ENCODE peak calls at places on chromosomes 13 and 19, in eight cellular contexts. One of them, this sample, is unnamed.

GRCh38 chr19:47068246-47068645 is 19.8 kb upstream of the TMEM160 start:
- DNase-seq in PC-3: no peak
- DNase-seq in adrenal gland: no peak
- DNase-seq in GM23248: no peak
- DNase-seq in WERI-Rb-1: no peak
- DNase-seq in body of pancreas: no peak
- DNase-seq in AG04450: no peak
- DNase-seq in RWPE2: no peak
- DNase-seq in this sample: no peak

GRCh38 chr13:48542581-48543341 is 9.9 kb upstream of the RCBTB2 start:
- DNase-seq in adrenal gland: peak
- DNase-seq in WERI-Rb-1: no peak
- DNase-seq in AG04450: no peak
- DNase-seq in body of pancreas: peak
- DNase-seq in PC-3: no peak
- DNase-seq in RWPE2: no peak
- DNase-seq in GM23248: peak
- DNase-seq in this sample: peak

GRCh38 chr13:98988277-98988676 is 10.4 kb upstream of the DOCK9 start:
- DNase-seq in PC-3: no peak
- DNase-seq in WERI-Rb-1: no peak
- DNase-seq in adrenal gland: no peak
- DNase-seq in GM23248: no peak
- DNase-seq in body of pancreas: no peak
- DNase-seq in RWPE2: no peak
- DNase-seq in AG04450: no peak
- DNase-seq in this sample: no peak

GRCh38 chr19:11578342-11579142 is 1.1 kb upstream of the ACP5 start:
- DNase-seq in PC-3: no peak
- DNase-seq in GM23248: no peak
- DNase-seq in AG04450: no peak
- DNase-seq in adrenal gland: peak
- DNase-seq in RWPE2: no peak
- DNase-seq in WERI-Rb-1: peak
- DNase-seq in body of pancreas: peak
- DNase-seq in this sample: peak

GRCh38 chr13:76903544-76904162 is 17.4 kb upstream of the KCTD12 start:
- DNase-seq in adrenal gland: peak
- DNase-seq in WERI-Rb-1: peak
- DNase-seq in AG04450: peak
- DNase-seq in GM23248: peak
- DNase-seq in body of pancreas: peak
- DNase-seq in RWPE2: no peak
- DNase-seq in PC-3: peak
- DNase-seq in this sample: peak

GRCh38 chr19:3095375-3096191 is 1.4 kb downstream of the GNA11 start:
- DNase-seq in AG04450: no peak
- DNase-seq in PC-3: peak
- DNase-seq in body of pancreas: peak
- DNase-seq in adrenal gland: no peak
- DNase-seq in GM23248: peak
- DNase-seq in RWPE2: no peak
- DNase-seq in WERI-Rb-1: no peak
- DNase-seq in this sample: no peak

GRCh38 chr13:37886879-37887278 is 17.3 kb upstream of the TRPC4 start:
- DNase-seq in body of pancreas: no peak
- DNase-seq in WERI-Rb-1: no peak
- DNase-seq in PC-3: no peak
- DNase-seq in AG04450: no peak
- DNase-seq in GM23248: no peak
- DNase-seq in RWPE2: no peak
- DNase-seq in adrenal gland: no peak
- DNase-seq in this sample: no peak

GRCh38 chr19:55386515-55386947 is 799 bp downstream of the RPL28 start:
- DNase-seq in AG04450: no peak
- DNase-seq in PC-3: no peak
- DNase-seq in adrenal gland: no peak
- DNase-seq in WERI-Rb-1: no peak
- DNase-seq in RWPE2: no peak
- DNase-seq in GM23248: peak
- DNase-seq in body of pancreas: no peak
- DNase-seq in this sample: no peak

GRCh38 chr13:98327326-98328314 is 150.6 kb upstream of the RNF113B start:
- DNase-seq in WERI-Rb-1: no peak
- DNase-seq in body of pancreas: no peak
- DNase-seq in adrenal gland: no peak
- DNase-seq in AG04450: peak
- DNase-seq in RWPE2: no peak
- DNase-seq in PC-3: no peak
- DNase-seq in GM23248: peak
- DNase-seq in this sample: no peak

GRCh38 chr13:109140777-109141354 is 511.5 kb downstream of the MYO16 start:
- DNase-seq in GM23248: no peak
- DNase-seq in WERI-Rb-1: no peak
- DNase-seq in RWPE2: no peak
- DNase-seq in PC-3: no peak
- DNase-seq in adrenal gland: no peak
- DNase-seq in body of pancreas: no peak
- DNase-seq in AG04450: no peak
- DNase-seq in this sample: no peak

GRCh38 chr13:35484384-35484783 is 7.9 kb upstream of the MAB21L1 start:
- DNase-seq in GM23248: no peak
- DNase-seq in adrenal gland: no peak
- DNase-seq in WERI-Rb-1: no peak
- DNase-seq in RWPE2: no peak
- DNase-seq in AG04450: no peak
- DNase-seq in body of pancreas: no peak
- DNase-seq in PC-3: no peak
- DNase-seq in this sample: no peak

GRCh38 chr19:19816679-19817078 is 4.9 kb downstream of the ZNF506 start:
- DNase-seq in WERI-Rb-1: no peak
- DNase-seq in adrenal gland: no peak
- DNase-seq in AG04450: no peak
- DNase-seq in body of pancreas: no peak
- DNase-seq in GM23248: no peak
- DNase-seq in PC-3: no peak
- DNase-seq in RWPE2: no peak
- DNase-seq in this sample: no peak

GRCh38 chr19:19256072-19256969 is 16.8 kb downstream of the TM6SF2 start:
- DNase-seq in RWPE2: no peak
- DNase-seq in AG04450: no peak
- DNase-seq in GM23248: no peak
- DNase-seq in adrenal gland: no peak
- DNase-seq in WERI-Rb-1: no peak
- DNase-seq in PC-3: no peak
- DNase-seq in body of pancreas: no peak
- DNase-seq in this sample: no peak

GRCh38 chr13:77698211-77699058 is 948 bp downstream of the SLAIN1 start:
- DNase-seq in WERI-Rb-1: peak
- DNase-seq in RWPE2: no peak
- DNase-seq in AG04450: no peak
- DNase-seq in PC-3: peak
- DNase-seq in adrenal gland: peak
- DNase-seq in body of pancreas: peak
- DNase-seq in GM23248: peak
- DNase-seq in this sample: peak

GRCh38 chr19:33471111-33471996 is 50.2 kb downstream of the PEPD start:
- DNase-seq in GM23248: no peak
- DNase-seq in RWPE2: no peak
- DNase-seq in WERI-Rb-1: no peak
- DNase-seq in PC-3: no peak
- DNase-seq in body of pancreas: no peak
- DNase-seq in AG04450: no peak
- DNase-seq in adrenal gland: no peak
- DNase-seq in this sample: no peak

GRCh38 chr19:45940515-45940805 is 25.9 kb upstream of the NANOS2 start:
- DNase-seq in WERI-Rb-1: no peak
- DNase-seq in AG04450: no peak
- DNase-seq in RWPE2: no peak
- DNase-seq in adrenal gland: no peak
- DNase-seq in body of pancreas: no peak
- DNase-seq in GM23248: no peak
- DNase-seq in PC-3: no peak
- DNase-seq in this sample: no peak

GRCh38 chr19:9309974-9310446 is 372 bp upstream of the ZNF699 start:
- DNase-seq in adrenal gland: peak
- DNase-seq in GM23248: peak
- DNase-seq in RWPE2: peak
- DNase-seq in WERI-Rb-1: peak
- DNase-seq in PC-3: peak
- DNase-seq in AG04450: no peak
- DNase-seq in body of pancreas: peak
- DNase-seq in this sample: peak

GRCh38 chr13:23509781-23510543 is 60.2 kb upstream of the TNFRSF19 start:
- DNase-seq in adrenal gland: no peak
- DNase-seq in AG04450: peak
- DNase-seq in body of pancreas: no peak
- DNase-seq in PC-3: peak
- DNase-seq in WERI-Rb-1: no peak
- DNase-seq in GM23248: peak
- DNase-seq in RWPE2: no peak
- DNase-seq in this sample: no peak

GRCh38 chr13:93230466-93230865 is 3.9 kb downstream of the GPC6 start:
- DNase-seq in GM23248: peak
- DNase-seq in WERI-Rb-1: no peak
- DNase-seq in AG04450: no peak
- DNase-seq in PC-3: peak
- DNase-seq in adrenal gland: no peak
- DNase-seq in body of pancreas: no peak
- DNase-seq in RWPE2: no peak
- DNase-seq in this sample: no peak

GRCh38 chr19:14003279-14004051 is 2.7 kb downstream of the RFX1 start:
- DNase-seq in body of pancreas: no peak
- DNase-seq in WERI-Rb-1: no peak
- DNase-seq in AG04450: no peak
- DNase-seq in PC-3: no peak
- DNase-seq in GM23248: peak
- DNase-seq in RWPE2: no peak
- DNase-seq in adrenal gland: no peak
- DNase-seq in this sample: no peak

GRCh38 chr19:33978286-33978685 is 181.6 kb downstream of the KCTD15 start:
- DNase-seq in AG04450: no peak
- DNase-seq in body of pancreas: no peak
- DNase-seq in adrenal gland: no peak
- DNase-seq in WERI-Rb-1: no peak
- DNase-seq in GM23248: no peak
- DNase-seq in RWPE2: no peak
- DNase-seq in PC-3: no peak
- DNase-seq in this sample: no peak

GRCh38 chr13:95898256-95898655 is 154.9 kb downstream of the UGGT2 start:
- DNase-seq in adrenal gland: no peak
- DNase-seq in AG04450: no peak
- DNase-seq in RWPE2: no peak
- DNase-seq in GM23248: no peak
- DNase-seq in WERI-Rb-1: no peak
- DNase-seq in PC-3: no peak
- DNase-seq in body of pancreas: no peak
- DNase-seq in this sample: no peak

DNA sequence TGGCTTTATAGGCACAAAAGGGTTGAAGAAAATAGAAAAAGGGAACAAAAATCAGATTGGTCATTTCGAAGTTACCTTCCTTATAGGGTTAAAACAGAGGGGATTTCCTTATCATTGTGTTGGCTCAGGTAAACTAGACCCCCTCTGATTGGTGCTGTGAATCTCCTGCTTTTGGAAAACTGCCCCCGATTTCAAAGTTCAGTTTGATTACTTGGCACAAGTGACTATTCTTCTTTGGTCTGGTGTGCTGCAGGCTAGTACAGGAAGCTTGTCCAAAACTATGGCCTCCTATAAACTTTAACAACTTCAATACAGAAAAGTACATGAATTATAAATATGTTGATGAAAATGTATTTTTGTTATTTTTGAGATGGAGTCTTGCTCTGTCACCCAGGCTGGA is 13.9 kb upstream of the TPTE2 start:
- DNase-seq in AG04450: no peak
- DNase-seq in PC-3: no peak
- DNase-seq in adrenal gland: no peak
- DNase-seq in GM23248: no peak
- DNase-seq in WERI-Rb-1: no peak
- DNase-seq in body of pancreas: no peak
- DNase-seq in RWPE2: no peak
- DNase-seq in this sample: no peak
- H3K27ac ChIP-seq in AG04450: no peak
- H3K27ac ChIP-seq in PC-3: no peak
- H3K27ac ChIP-seq in adrenal gland: no peak
- H3K27ac ChIP-seq in GM23248: no peak
- H3K27ac ChIP-seq in WERI-Rb-1: no peak
- H3K27ac ChIP-seq in body of pancreas: no peak
- H3K27ac ChIP-seq in RWPE2: no peak
- H3K27ac ChIP-seq in this sample: no peak

GRCh38 chr19:18118420-18119242 is 21.1 kb downstream of the MAST3 start:
- DNase-seq in adrenal gland: no peak
- DNase-seq in RWPE2: no peak
- DNase-seq in WERI-Rb-1: no peak
- DNase-seq in body of pancreas: peak
- DNase-seq in AG04450: no peak
- DNase-seq in PC-3: no peak
- DNase-seq in GM23248: peak
- DNase-seq in this sample: no peak
- H3K27ac ChIP-seq in adrenal gland: no peak
- H3K27ac ChIP-seq in RWPE2: peak
- H3K27ac ChIP-seq in WERI-Rb-1: peak
- H3K27ac ChIP-seq in body of pancreas: peak
- H3K27ac ChIP-seq in AG04450: no peak
- H3K27ac ChIP-seq in PC-3: no peak
- H3K27ac ChIP-seq in GM23248: no peak
- H3K27ac ChIP-seq in this sample: no peak

GRCh38 chr19:35935911-35936737 is at the start of gene LRFN3:
- DNase-seq in PC-3: peak
- DNase-seq in GM23248: peak
- DNase-seq in adrenal gland: peak
- DNase-seq in RWPE2: no peak
- DNase-seq in WERI-Rb-1: peak
- DNase-seq in body of pancreas: peak
- DNase-seq in AG04450: no peak
- DNase-seq in this sample: peak
- H3K27ac ChIP-seq in PC-3: no peak
- H3K27ac ChIP-seq in GM23248: no peak
- H3K27ac ChIP-seq in adrenal gland: no peak
- H3K27ac ChIP-seq in RWPE2: peak
- H3K27ac ChIP-seq in WERI-Rb-1: peak
- H3K27ac ChIP-seq in body of pancreas: peak
- H3K27ac ChIP-seq in AG04450: no peak
- H3K27ac ChIP-seq in this sample: peak

DNA sequence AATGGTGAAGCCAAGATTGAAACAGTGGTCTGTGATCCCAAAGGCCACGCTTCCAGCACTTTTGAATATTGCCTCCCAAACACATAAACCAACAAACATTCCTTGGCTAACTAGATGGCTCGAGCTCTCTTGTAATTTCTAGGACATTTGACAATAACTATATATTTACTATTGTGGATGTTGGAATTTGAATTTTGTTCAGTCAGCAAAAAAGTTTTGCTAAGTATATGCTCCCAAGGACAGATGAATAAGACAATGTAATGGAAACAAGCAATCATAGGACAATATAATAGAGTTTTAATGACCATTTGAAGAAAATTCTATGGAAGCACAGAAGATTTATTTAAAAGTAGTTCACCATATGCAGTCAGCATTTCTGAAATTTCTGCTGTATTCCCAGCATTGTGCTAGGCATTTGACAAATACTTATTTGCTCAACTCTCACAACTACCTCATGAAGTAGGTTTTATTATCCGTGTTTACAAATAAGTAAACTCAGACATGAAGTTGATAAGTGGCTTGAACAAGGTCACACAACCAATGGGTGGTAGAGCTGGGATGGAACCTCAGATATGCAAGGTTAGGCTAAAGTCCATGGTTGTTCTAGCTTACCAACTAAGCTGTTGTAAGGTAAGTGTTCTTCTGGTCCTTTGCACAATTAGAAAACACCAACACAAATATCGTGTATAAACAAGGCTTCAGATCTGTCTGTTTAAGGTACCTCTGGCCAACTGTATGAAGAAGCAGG is 205.1 kb downstream of the NUFIP1 start:
- DNase-seq in RWPE2: no peak
- DNase-seq in body of pancreas: no peak
- DNase-seq in PC-3: no peak
- DNase-seq in WERI-Rb-1: no peak
- DNase-seq in AG04450: no peak
- DNase-seq in adrenal gland: no peak
- DNase-seq in GM23248: no peak
- DNase-seq in this sample: no peak
- H3K27ac ChIP-seq in RWPE2: no peak
- H3K27ac ChIP-seq in body of pancreas: no peak
- H3K27ac ChIP-seq in PC-3: no peak
- H3K27ac ChIP-seq in WERI-Rb-1: no peak
- H3K27ac ChIP-seq in AG04450: no peak
- H3K27ac ChIP-seq in adrenal gland: no peak
- H3K27ac ChIP-seq in GM23248: no peak
- H3K27ac ChIP-seq in this sample: no peak

This sample was measured in heart right ventricle.